ENCODE peak calls at places on chromosomes 2 and 18, in eight cellular contexts. One of them, this sample, is unnamed.

GRCh38 chr18:741931-742512 is 29.6 kb upstream of the ENOSF1 start:
- DNase-seq in GM06990: peak
- DNase-seq in heart left ventricle: no peak
- DNase-seq in IMR-90: peak
- DNase-seq in epithelial cell of esophagus: peak
- DNase-seq in GM23338: peak
- DNase-seq in keratinocyte: no peak
- DNase-seq in breast epithelium: no peak
- DNase-seq in this sample: no peak

GRCh38 chr2:172038604-172039003 is 38.9 kb downstream of the METAP1D start:
- DNase-seq in keratinocyte: peak
- DNase-seq in IMR-90: peak
- DNase-seq in breast epithelium: no peak
- DNase-seq in GM23338: no peak
- DNase-seq in epithelial cell of esophagus: peak
- DNase-seq in heart left ventricle: no peak
- DNase-seq in GM06990: no peak
- DNase-seq in this sample: no peak

GRCh38 chr2:46564350-46564749 is 85.0 kb downstream of the TMEM247 start:
- DNase-seq in epithelial cell of esophagus: no peak
- DNase-seq in breast epithelium: no peak
- DNase-seq in heart left ventricle: no peak
- DNase-seq in keratinocyte: no peak
- DNase-seq in IMR-90: peak
- DNase-seq in GM23338: no peak
- DNase-seq in GM06990: no peak
- DNase-seq in this sample: no peak

GRCh38 chr2:142946941-142947340 is 69.5 kb downstream of the KYNU start:
- DNase-seq in keratinocyte: no peak
- DNase-seq in GM23338: no peak
- DNase-seq in GM06990: no peak
- DNase-seq in breast epithelium: no peak
- DNase-seq in IMR-90: peak
- DNase-seq in heart left ventricle: no peak
- DNase-seq in epithelial cell of esophagus: peak
- DNase-seq in this sample: no peak

GRCh38 chr2:163734911-163735691 is 707 bp downstream of the FIGN start:
- DNase-seq in breast epithelium: no peak
- DNase-seq in keratinocyte: no peak
- DNase-seq in GM23338: peak
- DNase-seq in epithelial cell of esophagus: peak
- DNase-seq in heart left ventricle: no peak
- DNase-seq in GM06990: no peak
- DNase-seq in IMR-90: peak
- DNase-seq in this sample: no peak

GRCh38 chr2:238425979-238426567 is 654 bp upstream of the ASB1 start:
- DNase-seq in GM23338: peak
- DNase-seq in IMR-90: peak
- DNase-seq in keratinocyte: no peak
- DNase-seq in epithelial cell of esophagus: peak
- DNase-seq in GM06990: peak
- DNase-seq in heart left ventricle: no peak
- DNase-seq in breast epithelium: no peak
- DNase-seq in this sample: no peak

GRCh38 chr2:206989306-206989705 is 50.0 kb downstream of the CPO start:
- DNase-seq in breast epithelium: no peak
- DNase-seq in keratinocyte: no peak
- DNase-seq in IMR-90: no peak
- DNase-seq in epithelial cell of esophagus: peak
- DNase-seq in GM23338: peak
- DNase-seq in heart left ventricle: peak
- DNase-seq in GM06990: peak
- DNase-seq in this sample: no peak

GRCh38 chr2:37809525-37809924 is 115.6 kb upstream of the RMDN2 start:
- DNase-seq in GM06990: no peak
- DNase-seq in heart left ventricle: peak
- DNase-seq in epithelial cell of esophagus: peak
- DNase-seq in GM23338: peak
- DNase-seq in IMR-90: peak
- DNase-seq in breast epithelium: no peak
- DNase-seq in keratinocyte: no peak
- DNase-seq in this sample: peak

GRCh38 chr2:231936491-231936890 is 10.3 kb upstream of the NPPC start:
- DNase-seq in GM23338: no peak
- DNase-seq in IMR-90: no peak
- DNase-seq in breast epithelium: peak
- DNase-seq in heart left ventricle: no peak
- DNase-seq in keratinocyte: no peak
- DNase-seq in GM06990: no peak
- DNase-seq in epithelial cell of esophagus: peak
- DNase-seq in this sample: no peak

GRCh38 chr2:3445891-3446290 is 66.4 kb downstream of the TRAPPC12 start:
- DNase-seq in epithelial cell of esophagus: no peak
- DNase-seq in IMR-90: no peak
- DNase-seq in GM06990: no peak
- DNase-seq in GM23338: no peak
- DNase-seq in keratinocyte: no peak
- DNase-seq in breast epithelium: no peak
- DNase-seq in heart left ventricle: no peak
- DNase-seq in this sample: no peak

GRCh38 chr2:108833219-108833618 is 46.6 kb downstream of the CCDC138 start:
- DNase-seq in keratinocyte: no peak
- DNase-seq in GM23338: peak
- DNase-seq in epithelial cell of esophagus: no peak
- DNase-seq in IMR-90: peak
- DNase-seq in heart left ventricle: no peak
- DNase-seq in GM06990: no peak
- DNase-seq in breast epithelium: no peak
- DNase-seq in this sample: no peak

GRCh38 chr2:26523750-26524149 is 45.8 kb upstream of the OTOF start:
- DNase-seq in epithelial cell of esophagus: no peak
- DNase-seq in GM06990: no peak
- DNase-seq in breast epithelium: no peak
- DNase-seq in IMR-90: no peak
- DNase-seq in heart left ventricle: no peak
- DNase-seq in keratinocyte: no peak
- DNase-seq in GM23338: no peak
- DNase-seq in this sample: no peak

GRCh38 chr2:108988796-108989713 is at the start of gene EDAR:
- DNase-seq in keratinocyte: peak
- DNase-seq in epithelial cell of esophagus: peak
- DNase-seq in heart left ventricle: peak
- DNase-seq in IMR-90: no peak
- DNase-seq in GM06990: no peak
- DNase-seq in breast epithelium: peak
- DNase-seq in GM23338: peak
- DNase-seq in this sample: no peak

GRCh38 chr2:134739879-134740301 is 21.1 kb upstream of the TMEM163 start:
- DNase-seq in IMR-90: peak
- DNase-seq in keratinocyte: no peak
- DNase-seq in GM23338: no peak
- DNase-seq in GM06990: peak
- DNase-seq in breast epithelium: no peak
- DNase-seq in heart left ventricle: no peak
- DNase-seq in epithelial cell of esophagus: peak
- DNase-seq in this sample: no peak

GRCh38 chr18:73975266-73975665 is 172.4 kb downstream of the FBXO15 start:
- DNase-seq in GM23338: no peak
- DNase-seq in breast epithelium: no peak
- DNase-seq in heart left ventricle: no peak
- DNase-seq in epithelial cell of esophagus: no peak
- DNase-seq in GM06990: no peak
- DNase-seq in keratinocyte: no peak
- DNase-seq in IMR-90: peak
- DNase-seq in this sample: no peak

GRCh38 chr18:50560681-50561629 is 1.1 kb downstream of the MAPK4 start:
- DNase-seq in GM23338: peak
- DNase-seq in epithelial cell of esophagus: no peak
- DNase-seq in keratinocyte: no peak
- DNase-seq in GM06990: no peak
- DNase-seq in IMR-90: no peak
- DNase-seq in heart left ventricle: no peak
- DNase-seq in breast epithelium: no peak
- DNase-seq in this sample: no peak

GRCh38 chr2:41899189-41899588 is 148.6 kb upstream of the PKDCC start:
- DNase-seq in epithelial cell of esophagus: peak
- DNase-seq in GM06990: no peak
- DNase-seq in GM23338: no peak
- DNase-seq in heart left ventricle: no peak
- DNase-seq in IMR-90: peak
- DNase-seq in keratinocyte: no peak
- DNase-seq in breast epithelium: no peak
- DNase-seq in this sample: no peak

GRCh38 chr2:88626171-88627054 is 851 bp downstream of the EIF2AK3 start:
- DNase-seq in breast epithelium: no peak
- DNase-seq in IMR-90: no peak
- DNase-seq in keratinocyte: no peak
- DNase-seq in GM23338: peak
- DNase-seq in GM06990: peak
- DNase-seq in epithelial cell of esophagus: peak
- DNase-seq in heart left ventricle: peak
- DNase-seq in this sample: peak

GRCh38 chr2:159088906-159089305 is 120.5 kb downstream of the TANC1 start:
- DNase-seq in epithelial cell of esophagus: no peak
- DNase-seq in IMR-90: no peak
- DNase-seq in keratinocyte: no peak
- DNase-seq in heart left ventricle: no peak
- DNase-seq in breast epithelium: no peak
- DNase-seq in GM23338: peak
- DNase-seq in GM06990: no peak
- DNase-seq in this sample: no peak
- TF ChIP-seq CTCF in epithelial cell of esophagus: no peak
- TF ChIP-seq CTCF in IMR-90: no peak
- TF ChIP-seq CTCF in keratinocyte: no peak
- TF ChIP-seq CTCF in heart left ventricle: no peak
- TF ChIP-seq CTCF in breast epithelium: no peak
- TF ChIP-seq CTCF in GM23338: peak
- TF ChIP-seq CTCF in GM06990: no peak
- TF ChIP-seq CTCF in this sample: no peak

GRCh38 chr18:60358516-60358915 is 14.1 kb downstream of the MC4R start:
- DNase-seq in breast epithelium: no peak
- DNase-seq in heart left ventricle: no peak
- DNase-seq in GM23338: no peak
- DNase-seq in keratinocyte: no peak
- DNase-seq in epithelial cell of esophagus: peak
- DNase-seq in GM06990: no peak
- DNase-seq in IMR-90: peak
- DNase-seq in this sample: no peak
- TF ChIP-seq CTCF in breast epithelium: no peak
- TF ChIP-seq CTCF in heart left ventricle: no peak
- TF ChIP-seq CTCF in GM23338: no peak
- TF ChIP-seq CTCF in keratinocyte: no peak
- TF ChIP-seq CTCF in epithelial cell of esophagus: no peak
- TF ChIP-seq CTCF in GM06990: no peak
- TF ChIP-seq CTCF in IMR-90: no peak
- TF ChIP-seq CTCF in this sample: no peak

DNA sequence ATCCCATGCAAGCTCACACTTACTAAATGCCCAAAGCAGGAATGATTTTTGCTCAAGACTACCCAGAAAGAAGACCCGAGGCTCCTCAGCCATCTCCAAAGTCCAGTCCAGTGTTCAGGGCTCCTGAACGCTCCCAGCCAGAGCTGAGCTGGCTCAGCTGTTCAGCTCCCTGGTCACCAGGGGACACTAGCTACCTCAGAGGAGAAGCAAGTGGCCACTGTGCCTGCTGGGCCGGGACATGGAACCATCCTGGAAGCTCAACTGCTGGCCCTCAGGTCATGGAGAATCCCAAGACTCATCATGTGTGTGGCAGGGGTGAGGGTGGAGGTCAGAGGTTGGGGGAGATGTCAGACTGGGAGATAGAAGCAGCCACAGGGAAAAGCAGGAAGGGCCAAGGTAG is 89.0 kb downstream of the GALNT14 start:
- DNase-seq in breast epithelium: no peak
- DNase-seq in GM06990: no peak
- DNase-seq in epithelial cell of esophagus: no peak
- DNase-seq in keratinocyte: no peak
- DNase-seq in GM23338: no peak
- DNase-seq in heart left ventricle: no peak
- DNase-seq in IMR-90: no peak
- DNase-seq in this sample: no peak
- TF ChIP-seq CTCF in breast epithelium: no peak
- TF ChIP-seq CTCF in GM06990: no peak
- TF ChIP-seq CTCF in epithelial cell of esophagus: no peak
- TF ChIP-seq CTCF in keratinocyte: no peak
- TF ChIP-seq CTCF in GM23338: no peak
- TF ChIP-seq CTCF in heart left ventricle: no peak
- TF ChIP-seq CTCF in IMR-90: no peak
- TF ChIP-seq CTCF in this sample: no peak

GRCh38 chr2:44291281-44292248 is 16.3 kb downstream of the SLC3A1 start:
- DNase-seq in keratinocyte: peak
- DNase-seq in IMR-90: peak
- DNase-seq in GM23338: peak
- DNase-seq in breast epithelium: peak
- DNase-seq in heart left ventricle: no peak
- DNase-seq in GM06990: no peak
- DNase-seq in epithelial cell of esophagus: peak
- DNase-seq in this sample: peak

GRCh38 chr2:44296653-44297052 is 21.4 kb downstream of the SLC3A1 start:
- DNase-seq in heart left ventricle: no peak
- DNase-seq in IMR-90: no peak
- DNase-seq in breast epithelium: no peak
- DNase-seq in GM06990: no peak
- DNase-seq in GM23338: no peak
- DNase-seq in keratinocyte: no peak
- DNase-seq in epithelial cell of esophagus: no peak
- DNase-seq in this sample: no peak

GRCh38 chr2:44297431-44297830 is 22.2 kb downstream of the SLC3A1 start:
- DNase-seq in IMR-90: no peak
- DNase-seq in keratinocyte: no peak
- DNase-seq in breast epithelium: no peak
- DNase-seq in epithelial cell of esophagus: no peak
- DNase-seq in GM23338: no peak
- DNase-seq in GM06990: no peak
- DNase-seq in heart left ventricle: no peak
- DNase-seq in this sample: no peak

GRCh38 chr2:44295113-44295512 is 19.8 kb downstream of the SLC3A1 start:
- DNase-seq in keratinocyte: no peak
- DNase-seq in GM23338: no peak
- DNase-seq in IMR-90: no peak
- DNase-seq in breast epithelium: no peak
- DNase-seq in heart left ventricle: no peak
- DNase-seq in GM06990: no peak
- DNase-seq in epithelial cell of esophagus: no peak
- DNase-seq in this sample: no peak

DNA sequence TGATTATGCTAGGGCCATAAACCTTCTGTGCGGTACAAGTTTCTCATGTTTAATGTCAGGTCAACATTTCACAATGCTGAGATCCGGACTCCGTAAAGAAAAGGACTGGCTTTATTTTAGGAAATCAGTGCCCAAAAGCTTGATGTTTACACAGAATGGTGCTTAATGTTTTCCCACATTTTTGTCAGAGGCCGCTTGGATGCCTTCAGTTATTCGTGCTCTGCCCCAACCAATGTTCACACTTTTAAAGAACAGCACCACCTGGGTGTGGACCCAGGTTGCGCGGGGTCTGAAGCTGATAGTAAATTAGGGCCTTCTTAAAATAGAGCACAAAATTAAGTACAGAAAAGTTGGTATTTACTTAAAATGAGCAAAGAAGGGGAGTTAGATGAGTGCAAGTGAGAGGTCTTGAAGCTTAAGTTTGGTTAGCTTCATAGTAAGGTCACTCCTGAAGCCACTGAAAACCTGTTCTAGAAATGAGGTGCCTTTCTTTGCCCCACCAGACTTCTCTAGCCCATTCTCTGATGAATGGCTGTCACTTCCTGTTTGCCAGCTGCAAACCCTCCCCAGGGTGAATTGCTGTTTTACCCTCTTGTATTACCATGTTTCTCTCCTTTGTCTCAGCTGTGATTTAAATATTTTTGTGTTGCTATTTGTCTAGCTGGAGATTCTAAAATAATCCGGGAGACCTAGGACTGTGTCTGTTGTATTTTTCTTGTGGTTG is 20.5 kb downstream of the SLC3A1 start:
- DNase-seq in breast epithelium: no peak
- DNase-seq in GM06990: no peak
- DNase-seq in GM23338: peak
- DNase-seq in epithelial cell of esophagus: no peak
- DNase-seq in IMR-90: no peak
- DNase-seq in heart left ventricle: no peak
- DNase-seq in keratinocyte: no peak
- DNase-seq in this sample: no peak
- TF ChIP-seq CTCF in breast epithelium: no peak
- TF ChIP-seq CTCF in GM06990: peak
- TF ChIP-seq CTCF in GM23338: peak
- TF ChIP-seq CTCF in epithelial cell of esophagus: no peak
- TF ChIP-seq CTCF in IMR-90: no peak
- TF ChIP-seq CTCF in heart left ventricle: no peak
- TF ChIP-seq CTCF in keratinocyte: no peak
- TF ChIP-seq CTCF in this sample: no peak

This sample was measured in uterus.